ENCODE peak calls at places on chromosomes 11 and 22, in four cellular contexts. X is A673, V is SK-N-SH, G is spleen. D is an unnamed sample.

GRCh38 chr11:16418698-16419097 is 62.4 kb upstream of the SOX6 start:
- DNase-seq in X (peak; percentile 38), G (no peak), V (no peak), D (no peak)

GRCh38 chr22:45344339-45344738 is 34.6 kb downstream of the FAM118A start:
- DNase-seq in G (no peak), X (no peak), V (no peak), D (no peak)

GRCh38 chr11:132463941-132464340 is 1068.4 kb downstream of the OPCML start:
- DNase-seq in X (no peak), G (no peak), V (no peak), D (peak; percentile 4)

GRCh38 chr22:36874309-36874696 is 13.5 kb downstream of the NCF4 start:
- DNase-seq in V (no peak), G (no peak), X (no peak), D (no peak)

GRCh38 chr11:112182867-112183266 is 7.6 kb downstream of the BCO2 start:
- DNase-seq in G (no peak), X (no peak), V (no peak), D (no peak)

GRCh38 chr11:123601737-123602136 is 52.7 kb downstream of the SCN3B start:
- DNase-seq in V (no peak), G (no peak), X (no peak), D (no peak)

GRCh38 chr11:2748814-2749554 is 49.2 kb upstream of the KCNQ1OT1 start:
- DNase-seq in V (no peak), X (no peak), G (peak; percentile 44), D (peak; percentile 22)

GRCh38 chr11:44467413-44467812 is 98.0 kb upstream of the CD82 start:
- DNase-seq in X (no peak), V (no peak), G (no peak), D (no peak)

GRCh38 chr11:76376746-76377558 is 4.0 kb downstream of the THAP12 start:
- DNase-seq in X (no peak), V (no peak), G (no peak), D (no peak)

GRCh38 chr11:63919267-63920125 is 2.5 kb upstream of the RCOR2 start:
- DNase-seq in X (no peak), G (no peak), V (peak; percentile 55), D (peak; percentile 64)

GRCh38 chr11:57143459-57143858 is 38.3 kb upstream of the LRRC55 start:
- DNase-seq in G (no peak), X (no peak), V (no peak), D (no peak)

GRCh38 chr11:131819845-131820244 is 449.4 kb downstream of the NTM start:
- DNase-seq in X (no peak), V (no peak), G (no peak), D (no peak)

GRCh38 chr22:40401532-40401931 is 31.1 kb downstream of the SGSM3 start:
- DNase-seq in V (no peak), X (no peak), G (peak; percentile 79), D (peak; percentile 57)

GRCh38 chr11:47357985-47358730 is 5.7 kb upstream of the MYBPC3 start:
- DNase-seq in X (no peak), G (peak; percentile 52), V (no peak), D (no peak)

GRCh38 chr11:110966131-110966530 is 253.9 kb upstream of the ARHGAP20 start:
- DNase-seq in X (no peak), G (no peak), V (no peak), D (no peak)

GRCh38 chr22:50189849-50190181 is 4.1 kb downstream of the TRABD start:
- DNase-seq in X (no peak), V (no peak), G (peak; percentile 85), D (no peak)

GRCh38 chr22:34055525-34056200 is 135.4 kb upstream of the LARGE1 start:
- DNase-seq in G (no peak), X (peak; percentile 0), V (peak; percentile 32), D (no peak)

GRCh38 chr22:39181778-39182177 is 29.3 kb upstream of the CBX7 start:
- DNase-seq in G (peak; percentile 4), V (no peak), X (no peak), D (no peak)
- H3K4me1 ChIP-seq in G (peaks cover 38% of the 10 kb centered on the region), V (peaks cover 11% of the 10 kb centered on the region), X (no peaks in the 10 kb centered on the region), D (no peaks in the 10 kb centered on the region)

GRCh38 chr11:70944141-70944540 is 308.2 kb downstream of the SHANK2 start:
- DNase-seq in G (no peak), X (no peak), V (no peak), D (no peak)

GRCh38 chr11:70944636-70945035 is 307.7 kb downstream of the SHANK2 start:
- DNase-seq in G (no peak), V (no peak), X (no peak), D (no peak)

GRCh38 chr11:70948416-70948815 is 304.0 kb downstream of the SHANK2 start:
- DNase-seq in G (no peak), X (no peak), V (no peak), D (no peak)

GRCh38 chr11:70942593-70942992 is 309.8 kb downstream of the SHANK2 start:
- DNase-seq in G (no peak), X (peak; percentile 15), V (no peak), D (no peak)
- TF ChIP-seq CTCF in G (no peak), X (peak; percentile 53), V (peak; percentile 50), D (no peak)

DNA sequence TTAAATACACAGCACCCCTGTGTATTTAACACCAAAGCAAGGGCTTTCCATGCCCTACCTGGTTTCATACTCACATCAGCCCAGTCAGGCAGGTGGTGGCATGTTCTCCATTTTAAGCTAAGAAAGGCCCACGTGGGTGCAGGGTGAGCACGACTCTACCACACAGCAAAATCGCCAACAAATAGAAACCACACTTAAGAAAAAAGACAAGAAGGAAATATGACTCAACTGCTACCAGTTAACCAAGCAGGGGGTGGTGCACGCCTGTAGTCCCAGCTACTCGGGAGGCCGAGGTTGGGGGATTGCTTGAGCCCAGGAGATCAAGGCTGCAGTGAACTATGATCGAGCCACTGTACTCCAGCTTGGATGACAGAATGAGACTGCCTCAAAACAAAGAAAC is 35.2 kb upstream of the TFIP11 start:
- DNase-seq in G (no peak), X (no peak), V (no peak), D (no peak)
- H3K36me3 ChIP-seq in G (peaks cover 61% of the 10 kb centered on the region), X (no peaks in the 10 kb centered on the region), V (no peaks in the 10 kb centered on the region), D (no peaks in the 10 kb centered on the region)

GRCh38 chr11:78097666-78098385 is 18.2 kb upstream of the NDUFC2 start:
- DNase-seq in G (no peak), V (no peak), X (no peak), D (no peak)
- H3K4me1 ChIP-seq in G (no peaks in the 10 kb centered on the region), V (no peaks in the 10 kb centered on the region), X (no peaks in the 10 kb centered on the region), D (no peaks in the 10 kb centered on the region)

GRCh38 chr11:128903248-128904041 is 12.3 kb downstream of the KCNJ5 start:
- DNase-seq in X (no peak), V (no peak), G (no peak), D (peak; percentile 33)

GRCh38 chr11:128906185-128907065 is 15.3 kb downstream of the KCNJ5 start:
- DNase-seq in V (no peak), X (no peak), G (no peak), D (no peak)

GRCh38 chr11:128904872-128905344 is 13.8 kb downstream of the KCNJ5 start:
- DNase-seq in G (peak; percentile 83), X (peak; percentile 45), V (peak; percentile 85), D (peak; percentile 29)

GRCh38 chr11:128904303-128904871 is 13.2 kb downstream of the KCNJ5 start:
- DNase-seq in X (peak; percentile 13), G (no peak), V (no peak), D (no peak)

DNA sequence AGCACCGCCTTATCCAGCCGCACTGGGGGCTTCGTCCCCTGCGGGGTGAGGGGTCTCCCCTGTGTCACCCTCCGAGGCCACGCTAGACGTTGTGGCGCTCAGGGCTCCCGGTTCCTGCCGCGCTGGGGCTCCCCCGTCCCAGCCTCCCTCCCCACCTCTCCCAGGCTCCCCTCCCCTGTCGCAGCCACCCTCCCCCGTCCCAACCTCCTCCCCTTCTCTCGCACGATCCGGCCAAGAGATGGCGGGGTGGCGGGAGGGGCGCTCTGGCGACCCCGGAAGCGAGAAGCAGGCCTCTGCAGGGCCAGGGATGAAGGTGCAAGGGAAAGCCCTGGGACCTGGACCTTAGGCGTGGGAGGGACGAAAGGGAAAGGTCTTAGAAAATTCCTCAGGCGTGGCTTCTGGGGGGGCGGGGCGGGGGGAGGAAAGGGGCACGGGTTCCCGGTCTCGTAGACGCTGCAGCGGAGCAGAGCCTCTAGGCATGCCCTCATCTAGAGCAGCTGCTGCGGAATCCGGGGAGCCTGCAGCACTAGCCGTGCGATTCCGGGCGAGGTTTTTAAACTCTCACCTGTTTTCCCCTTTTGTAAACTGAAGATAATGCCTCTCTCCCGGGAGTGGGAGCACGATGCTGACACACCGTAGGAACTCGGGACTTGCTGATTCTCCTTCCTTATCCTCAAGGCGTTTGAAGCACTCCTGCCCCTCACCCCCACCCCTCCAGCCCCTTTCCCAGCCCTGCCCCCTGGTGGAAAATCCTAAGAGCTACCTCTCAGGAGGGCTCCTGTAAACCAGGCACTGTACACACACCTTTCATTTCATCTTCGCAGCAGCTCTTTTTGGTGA is 14.4 kb downstream of the KCNJ5 start:
- DNase-seq in G (no peak), X (peak; percentile 71), V (peak; percentile 86), D (peak; percentile 62)
- TF ChIP-seq CTCF in G (no peak), X (peak; percentile 70), V (peak; percentile 54), D (no peak)

GRCh38 chr11:43401252-43401651 is 42.5 kb downstream of the TTC17 start:
- DNase-seq in V (no peak), G (no peak), X (no peak), D (no peak)

GRCh38 chr11:43396617-43397016 is 37.9 kb downstream of the TTC17 start:
- DNase-seq in V (no peak), G (no peak), X (no peak), D (no peak)

GRCh38 chr11:43403357-43404231 is 44.9 kb downstream of the TTC17 start:
- DNase-seq in G (no peak), X (no peak), V (no peak), D (no peak)

GRCh38 chr11:43397251-43397650 is 38.5 kb downstream of the TTC17 start:
- DNase-seq in V (no peak), X (no peak), G (no peak), D (no peak)

GRCh38 chr11:43399983-43400630 is 41.4 kb downstream of the TTC17 start:
- DNase-seq in X (no peak), G (no peak), V (no peak), D (no peak)
- H3K36me3 ChIP-seq in X (peaks cover 98% of the 10 kb centered on the region), G (peaks cover 100% of the 10 kb centered on the region), V (peaks cover 89% of the 10 kb centered on the region), D (no peaks in the 10 kb centered on the region)

DNA sequence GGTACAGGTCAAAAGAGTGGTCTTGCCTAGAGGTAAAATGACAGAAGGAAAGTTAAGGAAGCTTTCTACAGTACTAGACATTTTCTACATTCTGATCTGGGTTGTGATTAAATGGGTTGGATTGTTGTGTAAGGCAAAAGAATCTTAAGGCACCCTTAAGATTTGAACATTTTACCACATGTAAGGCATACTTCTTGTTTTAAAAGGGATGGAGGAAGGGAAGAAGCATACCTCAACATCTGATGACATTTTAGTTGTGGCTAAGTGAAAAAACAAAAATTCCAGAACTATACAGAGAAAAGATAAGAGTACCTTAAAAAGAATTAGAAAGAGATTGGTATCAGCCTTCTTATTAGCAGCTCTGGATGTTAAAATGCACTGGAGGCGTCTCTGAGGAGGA is 356.0 kb upstream of the CADM1 start:
- DNase-seq in X (no peak), V (no peak), G (no peak), D (no peak)
- H3K4me1 ChIP-seq in X (no peaks in the 10 kb centered on the region), V (no peaks in the 10 kb centered on the region), G (no peaks in the 10 kb centered on the region), D (no peaks in the 10 kb centered on the region)

D was measured in mucosa of descending colon.